ENCODE peak calls at places on chromosomes 13 and 19, in four cellular contexts. C, Z, L and S are unnamed samples.

GRCh38 chr13:33235078-33235477 is 50.5 kb downstream of the STARD13 start:
- DNase-seq in C (no peak), Z (no peak), L (peak; percentile 53), S (no peak)

GRCh38 chr19:44003461-44004134 is 841 bp downstream of the ZNF230 start:
- DNase-seq in C (no peak), L (no peak), Z (no peak), S (no peak)

GRCh38 chr13:59391696-59392095 is 772.0 kb downstream of the DIAPH3 start:
- DNase-seq in Z (peak; percentile 58), C (peak; percentile 78), L (peak; percentile 36), S (no peak)

GRCh38 chr13:99982741-99983400 is 1.3 kb downstream of the ZIC2 start:
- DNase-seq in Z (no peak), C (no peak), L (no peak), S (no peak)

GRCh38 chr13:44417446-44417845 is 43.8 kb downstream of the SERP2 start:
- DNase-seq in L (no peak), C (no peak), Z (no peak), S (no peak)

GRCh38 chr13:99314640-99315176 is 7.5 kb upstream of the GPR183 start:
- DNase-seq in Z (no peak), L (peak; percentile 75), C (no peak), S (no peak)

GRCh38 chr19:47419789-47420188 is 462 bp upstream of the MEIS3 start:
- DNase-seq in L (no peak), C (no peak), Z (no peak), S (no peak)

GRCh38 chr19:14361824-14362223 is 19.4 kb upstream of the ADGRE5 start:
- DNase-seq in L (no peak), C (no peak), Z (no peak), S (no peak)

GRCh38 chr19:656751-657559 is 6.1 kb downstream of the RNF126 start:
- DNase-seq in Z (no peak), C (no peak), L (no peak), S (no peak)

GRCh38 chr19:51271015-51271600 is 20.2 kb downstream of the SIGLECL1 start:
- DNase-seq in C (no peak), L (no peak), Z (no peak), S (no peak)

GRCh38 chr13:41645313-41645712 is 188.0 kb downstream of the RGCC start:
- DNase-seq in L (peak; percentile 88), Z (no peak), C (no peak), S (no peak)

GRCh38 chr13:98451676-98452105 is 125.2 kb downstream of the STK24 start:
- DNase-seq in C (peak; percentile 51), Z (no peak), L (peak; percentile 76), S (no peak)

GRCh38 chr19:58582985-58583384 is 9.8 kb upstream of the MZF1 start:
- DNase-seq in Z (no peak), C (no peak), L (no peak), S (no peak)

GRCh38 chr13:95217920-95218830 is 83.1 kb downstream of the ABCC4 start:
- DNase-seq in Z (no peak), L (no peak), C (no peak), S (no peak)

GRCh38 chr19:45526143-45526542 is 18.9 kb downstream of the VASP start:
- DNase-seq in L (peak; percentile 50), C (peak; percentile 72), Z (peak; percentile 44), S (no peak)

GRCh38 chr19:41192574-41193419 is at the start of gene CYP2S1:
- DNase-seq in L (no peak), Z (no peak), C (no peak), S (no peak)

GRCh38 chr13:74732736-74733135 is 598.5 kb upstream of the KLF12 start:
- DNase-seq in Z (no peak), L (no peak), C (no peak), S (no peak)
- TF ChIP-seq CTCF in Z (no peak), L (no peak), C (no peak), S (no peak)

DNA sequence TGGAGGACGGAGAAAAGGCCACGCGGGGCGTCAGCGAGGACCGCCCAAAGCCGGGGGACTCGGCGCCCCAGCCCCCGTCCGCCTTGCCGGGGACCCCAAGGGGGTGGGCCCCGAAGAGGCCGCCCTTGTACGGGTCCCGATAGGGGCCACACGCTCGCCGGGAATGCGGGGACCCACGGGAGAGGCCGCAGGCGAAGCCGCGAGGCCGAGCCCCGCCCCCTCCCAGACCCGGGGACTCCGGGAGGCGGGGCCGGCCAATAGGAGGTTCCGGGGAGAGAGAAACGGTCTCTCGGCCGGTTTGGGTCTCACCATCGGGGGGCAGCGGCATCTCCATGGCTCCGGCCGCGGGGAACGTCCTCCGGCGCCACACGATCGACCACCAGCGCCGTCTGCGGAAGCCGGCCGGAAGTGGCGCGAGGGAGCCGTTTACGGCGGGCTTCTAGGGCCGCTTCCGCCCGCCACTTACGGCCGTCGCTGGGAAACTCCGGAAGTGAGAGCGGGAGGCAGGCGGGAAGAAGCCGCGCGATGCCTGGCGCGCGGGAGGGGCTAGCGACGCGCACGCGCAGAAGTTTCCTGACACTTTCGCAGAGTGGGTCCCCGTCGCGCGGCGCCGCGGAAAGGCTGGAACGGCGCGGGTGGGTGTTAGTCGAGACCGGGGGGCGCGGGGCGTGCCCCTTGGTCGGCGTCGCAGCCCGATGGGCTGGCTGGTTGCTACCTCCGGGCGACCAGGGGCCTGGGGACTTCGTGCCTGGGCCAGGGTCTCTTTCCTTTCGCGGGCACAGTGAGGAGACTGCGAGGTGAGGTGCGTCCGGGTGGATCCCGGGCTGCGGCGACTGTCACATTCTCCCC is at the start of gene CHERP:
- DNase-seq in Z (peak; percentile 90), C (peak; percentile 95), L (peak; percentile 82), S (peak; percentile 93)
- TF ChIP-seq CTCF in Z (no peak), C (no peak), L (no peak), S (no peak)

GRCh38 chr13:21061077-21061945 is at the start of gene LATS2:
- DNase-seq in L (peak; percentile 87), Z (peak; percentile 88), C (peak; percentile 98), S (peak; percentile 95)
- TF ChIP-seq CTCF in L (no peak), Z (no peak), C (peak; percentile 23), S (peak; percentile 28)

DNA sequence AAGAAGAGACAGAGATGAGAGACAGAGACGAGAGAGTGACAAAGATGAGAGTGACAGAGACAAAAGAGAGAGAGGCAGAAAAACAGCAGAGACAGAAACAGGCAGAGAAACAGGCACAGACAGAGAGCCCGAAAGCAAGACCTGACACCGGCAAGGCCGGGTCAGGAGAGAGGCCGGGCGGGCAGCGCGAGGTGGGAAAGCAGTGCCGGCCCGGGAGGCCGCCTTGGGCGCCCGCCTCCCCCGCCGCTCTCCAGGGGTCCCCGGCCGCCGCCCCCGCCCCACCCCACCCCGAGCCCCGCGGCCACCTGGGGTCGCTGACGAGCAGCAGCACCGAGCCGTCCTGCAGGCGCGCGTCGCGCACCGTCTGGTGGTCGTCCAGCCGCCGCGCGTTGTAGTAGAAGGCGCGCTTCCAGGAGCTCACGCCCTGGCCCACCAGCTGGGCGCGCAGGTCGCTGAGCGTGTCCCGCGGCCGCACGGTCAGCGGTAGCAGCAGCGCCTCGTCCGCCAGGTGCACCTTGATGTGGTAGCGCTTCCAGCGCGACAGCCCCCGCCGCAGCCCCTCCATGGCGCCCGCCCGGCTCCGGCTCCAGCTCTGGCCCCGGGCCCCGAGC is at the start of gene TINCR:
- DNase-seq in C (no peak), Z (peak; percentile 47), L (no peak), S (no peak)
- TF ChIP-seq CTCF in C (no peak), Z (peak; percentile 56), L (no peak), S (peak; percentile 57)